ENCODE peak calls at places on chromosomes 13 and 19, in four cellular contexts. I is K562, G is GM12878, L is HL-60. B is an unnamed sample.

GRCh38 chr13:33388254-33388998 is 102.9 kb upstream of the STARD13 start:
- DNase-seq in G (no peak), L (peak), I (no peak), B (no peak)

GRCh38 chr13:29934531-29935308 is 84.3 kb upstream of the UBL3 start:
- DNase-seq in G (no peak), L (no peak), I (no peak), B (no peak)

GRCh38 chr19:42468273-42468796 is 25.6 kb upstream of the CXCL17 start:
- DNase-seq in L (no peak), G (no peak), I (no peak), B (no peak)

GRCh38 chr19:56097306-56097705 is 23.8 kb downstream of the ZNF787 start:
- DNase-seq in G (no peak), I (no peak), L (no peak), B (no peak)

GRCh38 chr13:38630780-38631179 is 56.1 kb upstream of the FREM2 start:
- DNase-seq in G (no peak), L (no peak), I (no peak), B (no peak)

GRCh38 chr19:18773682-18774081 is 17.4 kb downstream of the COMP start:
- DNase-seq in L (no peak), G (no peak), I (no peak), B (no peak)

GRCh38 chr19:33699754-33700407 is 78.1 kb downstream of the CHST8 start:
- DNase-seq in G (no peak), I (no peak), L (no peak), B (no peak)

GRCh38 chr19:16293133-16294085 is 31.2 kb upstream of the KLF2 start:
- DNase-seq in L (peak), I (peak), G (no peak), B (no peak)

GRCh38 chr13:99307648-99308339 is 595 bp upstream of the GPR183 start:
- DNase-seq in I (no peak), G (no peak), L (peak), B (no peak)

GRCh38 chr19:49333426-49334288 is 1.5 kb upstream of the CD37 start:
- DNase-seq in L (peak), I (no peak), G (peak), B (no peak)

GRCh38 chr19:42255766-42256750 is 1.1 kb upstream of the ERF start:
- DNase-seq in L (no peak), G (no peak), I (no peak), B (no peak)

GRCh38 chr19:10751109-10751972 is 33.5 kb downstream of the DNM2 start:
- DNase-seq in L (peak), I (no peak), G (no peak), B (no peak)

GRCh38 chr13:95403349-95404140 is 102.3 kb upstream of the ABCC4 start:
- DNase-seq in G (no peak), I (no peak), L (no peak), B (no peak)

GRCh38 chr19:7883796-7884570 is 4.3 kb upstream of the LRRC8E start:
- DNase-seq in L (no peak), I (no peak), G (no peak), B (no peak)

GRCh38 chr13:36163809-36164308 is 32.7 kb upstream of the DCLK1 start:
- DNase-seq in L (no peak), G (no peak), I (no peak), B (no peak)

GRCh38 chr13:97434417-97435296 is 688 bp downstream of the RAP2A start:
- DNase-seq in G (no peak), I (no peak), L (peak), B (no peak)

GRCh38 chr19:1526066-1526778 is 2.3 kb downstream of the PLK5 start:
- DNase-seq in L (no peak), G (no peak), I (no peak), B (no peak)

GRCh38 chr13:77516342-77516789 is 19.1 kb upstream of the SCEL start:
- DNase-seq in I (no peak), L (no peak), G (no peak), B (no peak)

GRCh38 chr19:8475005-8475404 is 27.4 kb downstream of the PRAM1 start:
- DNase-seq in I (no peak), G (no peak), L (no peak), B (no peak)

GRCh38 chr19:18603255-18603957 is 3.2 kb downstream of the CRLF1 start:
- DNase-seq in L (peak), G (no peak), I (peak), B (no peak)

GRCh38 chr19:850221-850978 is 1.7 kb upstream of the ELANE start:
- DNase-seq in G (no peak), L (peak), I (peak), B (no peak)

GRCh38 chr13:31096624-31097302 is 64.9 kb downstream of the HSPH1 start:
- DNase-seq in L (no peak), G (no peak), I (no peak), B (no peak)

GRCh38 chr19:13718733-13719132 is 45.6 kb upstream of the MRI1 start:
- DNase-seq in G (no peak), I (no peak), L (no peak), B (no peak)

GRCh38 chr19:35872180-35872579 is 3.8 kb downstream of the APLP1 start:
- DNase-seq in L (no peak), I (no peak), G (no peak), B (no peak)

GRCh38 chr13:46641274-46642081 is 88.5 kb downstream of the LRCH1 start:
- DNase-seq in L (no peak), I (no peak), G (no peak), B (no peak)
- TF ChIP-seq SPI1 in L (no peak), I (no peak), G (no peak), B (no peak)

GRCh38 chr19:38134538-38135149 is 89.4 kb downstream of the DPF1 start:
- DNase-seq in L (peak), I (peak), G (no peak), B (no peak)

GRCh38 chr19:38130399-38130798 is 93.6 kb downstream of the DPF1 start:
- DNase-seq in I (no peak), G (no peak), L (no peak), B (no peak)

GRCh38 chr19:38132781-38133180 is 91.2 kb downstream of the DPF1 start:
- DNase-seq in I (no peak), G (no peak), L (no peak), B (no peak)

GRCh38 chr19:38139122-38139521 is 84.9 kb downstream of the DPF1 start:
- DNase-seq in L (no peak), G (no peak), I (peak), B (no peak)

DNA sequence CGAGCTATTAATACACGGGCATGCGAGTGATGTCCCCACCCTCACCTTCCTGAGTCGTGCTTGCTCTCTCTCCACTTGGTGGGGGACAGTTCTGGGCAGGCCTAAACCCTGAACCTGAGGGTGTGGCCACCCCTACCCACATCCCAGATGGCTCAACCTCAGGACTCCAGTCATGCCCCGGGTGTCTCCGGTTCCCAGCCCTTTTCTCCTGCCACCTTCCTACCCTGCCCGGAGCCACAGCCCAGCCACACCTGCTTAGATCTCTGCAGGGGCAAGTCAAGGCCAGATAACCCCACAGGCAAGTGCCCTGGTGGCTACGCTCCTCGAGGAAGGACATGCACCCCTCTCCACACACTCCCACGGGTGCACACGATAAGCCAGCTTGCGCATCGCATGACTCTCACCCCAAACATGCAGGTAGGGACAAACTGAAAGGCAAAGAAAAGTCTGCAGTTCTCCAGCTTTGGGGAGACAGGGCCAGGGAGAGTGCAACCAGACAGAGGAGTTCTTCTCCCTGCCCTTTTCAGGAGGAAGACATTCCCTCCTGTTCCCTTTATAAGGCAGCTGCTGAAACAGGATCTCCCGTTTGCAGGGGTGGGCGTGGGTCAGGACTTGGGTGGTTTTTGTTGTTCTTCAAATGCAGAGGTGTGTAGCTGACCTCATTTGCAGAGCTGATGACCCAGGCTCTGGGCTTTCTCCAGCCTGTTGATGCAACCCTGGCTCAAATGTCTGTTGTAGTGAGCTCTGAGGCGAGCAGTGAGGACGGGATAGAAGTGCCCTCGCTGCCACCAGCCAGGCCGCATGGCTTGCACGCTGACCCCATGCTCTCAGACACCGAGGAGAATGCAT is 88.6 kb downstream of the DPF1 start:
- DNase-seq in L (no peak), G (no peak), I (no peak), B (no peak)
- TF ChIP-seq SPI1 in L (no peak), G (no peak), I (no peak), B (no peak)

DNA sequence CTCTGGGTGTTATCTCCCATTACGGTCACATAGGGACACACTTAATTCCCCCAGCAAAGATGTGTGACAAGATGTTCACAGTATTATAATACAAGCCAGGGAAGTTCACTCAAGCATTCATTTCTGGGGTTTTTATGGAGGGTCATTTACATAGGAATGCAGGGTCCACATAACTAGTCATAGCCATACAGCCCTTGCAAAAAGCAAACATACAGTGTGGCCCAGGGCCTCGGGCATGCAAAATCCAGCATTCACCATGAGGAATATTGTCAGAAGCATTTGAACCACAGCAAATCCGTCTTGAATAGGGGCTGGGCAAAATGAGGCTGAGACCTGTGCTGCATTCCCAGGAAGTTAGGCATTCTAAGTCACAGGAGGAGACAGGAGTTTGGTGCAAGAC is 13.0 kb upstream of the ZNF460 start:
- DNase-seq in I (no peak), G (no peak), L (no peak), B (no peak)
- TF ChIP-seq SPI1 in I (no peak), G (no peak), L (no peak), B (no peak)

GRCh38 chr13:50352720-50353491 is 337.7 kb downstream of the KCNRG start:
- DNase-seq in L (no peak), I (no peak), G (no peak), B (no peak)

GRCh38 chr13:50357136-50357535 is 341.9 kb downstream of the KCNRG start:
- DNase-seq in L (no peak), G (no peak), I (no peak), B (no peak)

GRCh38 chr13:50355797-50356196 is 340.6 kb downstream of the KCNRG start:
- DNase-seq in L (no peak), G (peak), I (no peak), B (no peak)

GRCh38 chr13:50357586-50358118 is 342.4 kb downstream of the KCNRG start:
- DNase-seq in L (no peak), G (no peak), I (no peak), B (no peak)

GRCh38 chr13:50353651-50354415 is 338.6 kb downstream of the KCNRG start:
- DNase-seq in L (peak), G (no peak), I (no peak), B (no peak)
- TF ChIP-seq SPI1 in L (no peak), G (no peak), I (no peak), B (no peak)

DNA sequence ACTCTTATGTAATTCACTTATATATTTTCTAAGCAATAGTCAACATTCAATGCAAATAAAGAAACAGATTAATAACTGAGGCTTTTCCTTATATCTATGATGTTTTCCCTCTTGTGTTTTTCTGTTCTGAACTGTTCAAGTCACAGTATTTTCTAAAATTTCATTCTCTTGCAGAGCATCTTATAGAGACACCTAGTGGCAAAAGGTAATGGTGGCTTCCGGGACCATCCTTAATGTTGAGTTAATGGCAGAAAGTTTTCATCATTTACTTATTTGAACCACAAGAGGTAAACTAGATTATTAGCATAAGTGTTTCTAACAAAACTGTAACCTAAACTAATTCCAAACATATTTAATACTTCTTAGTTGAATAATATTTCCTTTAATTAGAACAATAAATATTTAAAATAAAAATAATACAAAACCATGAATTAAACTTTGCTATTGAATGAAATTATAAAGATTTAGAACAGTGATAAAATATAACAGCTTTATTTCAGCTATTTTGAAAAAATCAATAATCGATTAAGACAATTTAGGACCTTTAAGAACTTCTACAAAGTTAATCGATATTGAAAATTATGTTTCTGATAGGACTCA is 1.7 kb upstream of the SLITRK5 start:
- DNase-seq in I (peak), G (no peak), L (peak), B (no peak)
- TF ChIP-seq SPI1 in I (no peak), G (no peak), L (no peak), B (no peak)

B was measured in GM12891.